ENCODE peak calls at places on chromosomes 16 and 17, in seven cellular contexts. E is fibroblast of villous mesenchyme, C is stomach, F is GM06990, I is BJ, M is AG04450, Z is ascending aorta. X is an unnamed sample.

GRCh38 chr17:73139296-73139695 is 25.5 kb upstream of the SSTR2 start:
- DNase-seq in E (no peak), C (no peak), F (no peak), I (no peak), M (no peak), Z (no peak), X (no peak)

GRCh38 chr17:58412910-58413630 is 4.3 kb downstream of the RNF43 start:
- DNase-seq in E (peak; percentile 33), C (no peak), F (no peak), I (no peak), M (no peak), Z (no peak), X (no peak)

GRCh38 chr17:41772218-41772585 is 14.3 kb downstream of the JUP start:
- DNase-seq in E (no peak), C (peak; percentile 90), F (no peak), I (no peak), M (no peak), Z (no peak), X (no peak)

GRCh38 chr16:69931631-69932030 is 19.5 kb upstream of the CLEC18A start:
- DNase-seq in E (no peak), C (no peak), F (no peak), I (no peak), M (no peak), Z (no peak), X (no peak)

GRCh38 chr16:80084614-80085013 is 456.2 kb upstream of the DYNLRB2 start:
- DNase-seq in E (peak; percentile 67), C (peak; percentile 51), F (peak; percentile 1), I (no peak), M (no peak), Z (peak; percentile 65), X (no peak)

GRCh38 chr17:57864273-57864672 is 14.4 kb upstream of the MRPS23 start:
- DNase-seq in E (no peak), C (no peak), F (no peak), I (no peak), M (no peak), Z (no peak), X (no peak)

GRCh38 chr16:69838417-69838990 is 76.4 kb downstream of the WWP2 start:
- DNase-seq in E (no peak), C (no peak), F (no peak), I (no peak), M (no peak), Z (no peak), X (no peak)

GRCh38 chr17:61018938-61019337 is 341.3 kb downstream of the BCAS3 start:
- DNase-seq in E (no peak), C (no peak), F (no peak), I (no peak), M (no peak), Z (no peak), X (no peak)

GRCh38 chr17:34651267-34651955 is 72.0 kb downstream of the TMEM132E start:
- DNase-seq in E (no peak), C (no peak), F (no peak), I (no peak), M (no peak), Z (no peak), X (no peak)

GRCh38 chr17:31053076-31053475 is 41.7 kb upstream of the NF1 start:
- DNase-seq in E (no peak), C (no peak), F (no peak), I (no peak), M (no peak), Z (no peak), X (no peak)

GRCh38 chr16:56532714-56533113 is 12.9 kb upstream of the BBS2 start:
- DNase-seq in E (no peak), C (no peak), F (no peak), I (no peak), M (no peak), Z (no peak), X (no peak)

GRCh38 chr16:69190046-69190588 is 3.2 kb downstream of the SNTB2 start:
- DNase-seq in E (no peak), C (no peak), F (no peak), I (no peak), M (no peak), Z (no peak), X (no peak)

GRCh38 chr16:85891776-85892166 is 7.2 kb upstream of the IRF8 start:
- DNase-seq in E (no peak), C (no peak), F (no peak), I (no peak), M (no peak), Z (no peak), X (no peak)

GRCh38 chr16:87369796-87370719 is 13.5 kb downstream of the FBXO31 start:
- DNase-seq in E (no peak), C (no peak), F (no peak), I (no peak), M (no peak), Z (no peak), X (no peak)

GRCh38 chr17:82216301-82217119 is 3.9 kb upstream of the CCDC57 start:
- DNase-seq in E (peak; percentile 81), C (peak; percentile 89), F (peak; percentile 74), I (no peak), M (no peak), Z (peak; percentile 91), X (peak; percentile 40)

GRCh38 chr16:63613701-63614100 is 1508.2 kb downstream of the CDH11 start:
- DNase-seq in E (peak; percentile 2), C (no peak), F (no peak), I (no peak), M (no peak), Z (no peak), X (no peak)

GRCh38 chr17:81074440-81074839 is 39.5 kb downstream of the BAIAP2 start:
- DNase-seq in E (no peak), C (no peak), F (no peak), I (no peak), M (no peak), Z (no peak), X (no peak)

GRCh38 chr16:72247821-72248253 is 75.9 kb upstream of the PMFBP1 start:
- DNase-seq in E (peak; percentile 72), C (no peak), F (no peak), I (peak; percentile 22), M (no peak), Z (no peak), X (no peak)

GRCh38 chr17:57948555-57949420 is 6.4 kb downstream of the CUEDC1 start:
- DNase-seq in E (peak; percentile 92), C (no peak), F (no peak), I (peak; percentile 96), M (peak; percentile 60), Z (no peak), X (peak; percentile 98)

GRCh38 chr17:15279011-15279477 is 13.9 kb upstream of the PMP22 start:
- DNase-seq in E (no peak), C (no peak), F (no peak), I (peak; percentile 72), M (peak; percentile 78), Z (no peak), X (peak; percentile 68)

DNA sequence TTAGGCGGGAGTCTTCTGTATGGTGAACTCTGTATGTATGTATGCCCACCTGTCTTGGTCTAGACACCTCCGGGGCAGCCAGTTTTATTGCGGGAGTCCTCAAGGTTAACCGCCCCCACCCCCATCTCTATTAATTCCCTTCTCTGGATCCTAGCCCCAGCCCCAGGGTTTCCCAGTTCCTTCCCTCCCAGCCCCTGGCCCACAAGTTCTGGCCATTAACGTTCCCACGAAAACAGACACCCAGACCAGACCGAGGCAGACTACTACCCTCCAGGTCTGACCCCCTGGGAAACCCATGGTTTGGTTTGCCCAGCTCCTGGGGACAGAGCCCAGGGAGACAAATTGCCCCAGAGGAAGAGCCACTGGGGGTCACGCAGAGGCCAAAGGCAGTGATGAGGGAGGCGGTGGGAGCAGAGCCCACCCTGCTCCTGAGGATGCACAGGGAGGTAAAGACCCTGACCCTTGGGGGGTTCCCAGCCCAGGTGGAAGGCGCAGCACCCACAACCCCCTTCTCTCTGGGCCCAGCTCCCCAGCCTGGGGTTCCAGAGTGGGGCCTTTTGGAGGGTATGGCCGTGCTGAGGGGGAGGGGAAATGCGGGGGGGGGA is 8.5 kb downstream of the TBKBP1 start:
- DNase-seq in E (no peak), C (no peak), F (no peak), I (no peak), M (no peak), Z (no peak), X (no peak)
- H3K4me3 ChIP-seq in E (no peak overlapping the region), C (no peak overlapping the region), F (no peak overlapping the region), I (no peak overlapping the region), M (no peak overlapping the region), Z (no peak overlapping the region), X (no peak overlapping the region)

DNA sequence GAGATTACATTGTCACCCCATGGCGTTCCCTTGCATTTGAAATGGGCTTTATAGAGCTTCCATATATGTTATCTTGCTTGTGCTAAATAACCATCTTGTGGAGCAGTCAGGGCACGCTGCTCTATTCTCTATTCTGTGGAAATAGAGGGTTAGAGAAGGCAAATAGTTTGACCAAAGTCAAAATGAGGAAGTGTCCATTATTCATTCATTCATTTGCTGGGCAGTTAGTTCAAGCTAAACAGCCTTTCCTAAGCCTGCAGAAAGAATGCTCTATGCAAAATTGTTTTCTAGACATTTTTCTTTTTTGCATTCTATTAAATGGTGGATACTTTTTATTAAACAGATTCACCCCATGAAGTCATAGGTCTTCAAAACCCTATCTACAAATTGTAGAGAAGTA is 67.8 kb upstream of the ELAC2 start:
- DNase-seq in E (no peak), C (no peak), F (no peak), I (no peak), M (no peak), Z (no peak), X (no peak)
- TF ChIP-seq CTCF in E (no peak), C (no peak), F (no peak), I (no peak), M (no peak), Z (no peak), X (no peak)

GRCh38 chr17:68033636-68034451 is 1.7 kb upstream of the KPNA2 start:
- DNase-seq in E (peak; percentile 58), C (no peak), F (no peak), I (no peak), M (no peak), Z (no peak), X (no peak)

GRCh38 chr17:68035523-68036303 is at the start of gene KPNA2:
- DNase-seq in E (peak; percentile 99), C (peak; percentile 90), F (peak; percentile 94), I (peak; percentile 93), M (peak; percentile 96), Z (peak; percentile 95), X (peak; percentile 90)

GRCh38 chr17:68036304-68037147 is 991 bp downstream of the KPNA2 start:
- DNase-seq in E (peak; percentile 73), C (no peak), F (no peak), I (no peak), M (no peak), Z (no peak), X (no peak)

GRCh38 chr17:68035131-68035522 is 408 bp upstream of the KPNA2 start:
- DNase-seq in E (no peak), C (peak; percentile 94), F (no peak), I (no peak), M (no peak), Z (peak; percentile 95), X (no peak)

DNA sequence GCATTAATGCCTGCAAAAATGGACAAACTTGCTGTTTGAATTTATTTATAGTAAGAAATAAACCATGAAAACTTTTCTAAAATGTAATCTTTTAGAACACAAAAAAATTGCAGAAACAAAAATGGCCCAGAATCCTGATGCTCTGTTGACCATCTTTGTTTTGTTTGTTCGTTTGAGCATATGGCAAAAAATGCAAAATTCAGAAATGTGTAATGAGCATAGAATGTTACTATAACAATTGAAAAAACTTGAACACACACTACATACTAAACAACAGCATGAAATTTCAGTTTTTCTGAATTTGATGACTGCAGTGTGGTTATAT is 1.1 kb upstream of the KPNA2 start:
- DNase-seq in E (no peak), C (no peak), F (no peak), I (no peak), M (no peak), Z (no peak), X (no peak)
- H3K4me3 ChIP-seq in E (no peak overlapping the region), C (no peak overlapping the region), F (no peak overlapping the region), I (no peak overlapping the region), M (no peak overlapping the region), Z (peak overlapping the region; percentile 52), X (no peak overlapping the region)

GRCh38 chr17:77611791-77612466 is 346.6 kb upstream of the TNRC6C start:
- DNase-seq in E (no peak), C (no peak), F (no peak), I (no peak), M (no peak), Z (no peak), X (no peak)
- TF ChIP-seq CTCF in E (no peak), C (no peak), F (no peak), I (no peak), M (no peak), Z (no peak), X (no peak)

X was measured in AG04449.